ENCODE peak calls at places on chromosome 7, in ten cellular contexts. S, V, R, H, B, Y, J, U, A and Q are unnamed samples.

GRCh38 chr7:87482115-87482514 is 6.6 kb upstream of the ABCB4 start:
- DNase-seq in S (no peak), V (no peak), R (no peak), H (no peak), B (no peak), Y (no peak), J (no peak), U (no peak), A (no peak), Q (no peak)

GRCh38 chr7:105149827-105150226 is 135.8 kb downstream of the KMT2E start:
- DNase-seq in S (peak; percentile 33), V (no peak), R (peak; percentile 47), H (peak; percentile 79), B (no peak), Y (peak; percentile 64), J (no peak), U (no peak), A (no peak), Q (no peak)

GRCh38 chr7:50739744-50740455 is 42.8 kb downstream of the GRB10 start:
- DNase-seq in S (no peak), V (no peak), R (no peak), H (no peak), B (no peak), Y (no peak), J (no peak), U (no peak), A (peak; percentile 92), Q (peak; percentile 91)

GRCh38 chr7:130367088-130367755 is 13.1 kb upstream of the CPA1 start:
- DNase-seq in S (no peak), V (no peak), R (no peak), H (no peak), B (no peak), Y (no peak), J (no peak), U (no peak), A (peak; percentile 47), Q (no peak)

GRCh38 chr7:4683043-4683883 is 1.2 kb downstream of the FOXK1 start:
- DNase-seq in S (no peak), V (peak; percentile 47), R (no peak), H (peak; percentile 52), B (no peak), Y (no peak), J (peak; percentile 22), U (no peak), A (peak; percentile 8), Q (no peak)

GRCh38 chr7:129363-130221 is 62.8 kb upstream of the FAM20C start:
- DNase-seq in S (no peak), V (no peak), R (peak; percentile 42), H (no peak), B (peak; percentile 3), Y (no peak), J (peak; percentile 23), U (no peak), A (no peak), Q (no peak)

GRCh38 chr7:114086491-114086905 is 167.7 kb upstream of the PPP1R3A start:
- DNase-seq in S (peak; percentile 20), V (peak; percentile 49), R (no peak), H (no peak), B (peak; percentile 47), Y (no peak), J (peak; percentile 60), U (no peak), A (no peak), Q (no peak)

GRCh38 chr7:5690931-5691461 is 90.5 kb downstream of the RNF216 start:
- DNase-seq in S (peak; percentile 22), V (no peak), R (peak; percentile 68), H (peak; percentile 56), B (no peak), Y (no peak), J (peak; percentile 88), U (no peak), A (no peak), Q (no peak)

GRCh38 chr7:140230862-140231778 is 54.3 kb upstream of the KDM7A start:
- DNase-seq in S (peak; percentile 15), V (peak; percentile 87), R (peak; percentile 15), H (peak; percentile 16), B (peak; percentile 42), Y (peak; percentile 39), J (peak; percentile 46), U (peak; percentile 6), A (peak; percentile 40), Q (peak; percentile 72)

GRCh38 chr7:140230517-140230861 is 53.7 kb upstream of the KDM7A start:
- DNase-seq in S (no peak), V (peak; percentile 75), R (no peak), H (no peak), B (peak; percentile 37), Y (no peak), J (peak; percentile 29), U (no peak), A (peak; percentile 75), Q (no peak)

GRCh38 chr7:140231779-140232491 is 55.2 kb upstream of the KDM7A start:
- DNase-seq in S (no peak), V (peak; percentile 69), R (no peak), H (peak; percentile 27), B (no peak), Y (no peak), J (no peak), U (no peak), A (peak; percentile 50), Q (peak; percentile 39)

GRCh38 chr7:140229591-140230516 is 53.1 kb upstream of the KDM7A start:
- DNase-seq in S (no peak), V (peak; percentile 87), R (no peak), H (no peak), B (no peak), Y (no peak), J (peak; percentile 10), U (no peak), A (peak; percentile 91), Q (peak; percentile 68)

DNA sequence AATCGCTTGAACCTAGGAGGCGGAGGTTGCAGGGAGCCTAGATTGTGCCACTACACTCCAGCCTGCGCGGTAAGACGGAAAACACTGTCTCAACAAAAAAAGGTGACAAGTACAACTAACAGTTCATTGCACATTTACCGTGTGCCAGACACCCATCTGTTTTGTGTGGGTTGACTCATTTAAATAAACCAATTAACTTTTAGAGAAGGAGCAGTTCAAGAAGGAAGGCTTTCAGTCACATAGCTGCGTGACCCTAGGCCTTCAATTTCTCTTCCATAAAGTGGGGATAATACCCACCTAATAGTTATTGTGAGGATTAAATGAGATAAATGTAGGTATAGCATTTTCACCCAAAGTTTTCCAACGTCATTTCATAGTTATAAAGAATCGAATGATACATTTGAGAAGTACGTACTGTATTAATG is 52.3 kb upstream of the KDM7A start:
- DNase-seq in S (no peak), V (no peak), R (no peak), H (no peak), B (no peak), Y (no peak), J (no peak), U (no peak), A (no peak), Q (no peak)
- H3K4me3 ChIP-seq in S (no peak overlapping the region), V (no peak overlapping the region), R (no peak overlapping the region), H (no peak overlapping the region), B (no peak overlapping the region), Y (no peak overlapping the region), J (no peak overlapping the region), U (no peak overlapping the region), A (no peak overlapping the region), Q (no peak overlapping the region)

DNA sequence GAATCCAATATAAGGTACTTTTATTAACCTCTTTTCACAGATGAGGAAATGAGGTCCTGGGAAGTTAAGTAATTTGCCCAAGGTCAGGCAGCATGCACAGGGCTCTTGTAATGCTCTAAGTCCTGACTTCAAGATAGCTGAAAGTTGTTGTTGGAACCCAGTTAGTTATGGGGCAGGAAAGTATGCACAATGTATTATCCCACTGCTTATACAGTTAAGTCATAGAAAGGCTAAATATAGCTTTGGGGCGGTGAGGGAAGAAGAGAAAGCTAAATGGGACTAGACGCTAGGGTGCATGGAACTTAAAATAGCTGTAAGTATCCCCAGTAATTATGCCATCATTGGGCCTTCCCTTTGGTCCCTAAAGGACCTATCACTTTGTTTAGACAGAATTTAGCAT is 9.2 kb downstream of the GLCCI1 start:
- DNase-seq in S (peak; percentile 50), V (no peak), R (peak; percentile 63), H (no peak), B (no peak), Y (peak; percentile 55), J (no peak), U (no peak), A (no peak), Q (no peak)
- H3K4me3 ChIP-seq in S (no peak overlapping the region), V (no peak overlapping the region), R (no peak overlapping the region), H (no peak overlapping the region), B (no peak overlapping the region), Y (no peak overlapping the region), J (no peak overlapping the region), U (no peak overlapping the region), A (no peak overlapping the region), Q (no peak overlapping the region)

DNA sequence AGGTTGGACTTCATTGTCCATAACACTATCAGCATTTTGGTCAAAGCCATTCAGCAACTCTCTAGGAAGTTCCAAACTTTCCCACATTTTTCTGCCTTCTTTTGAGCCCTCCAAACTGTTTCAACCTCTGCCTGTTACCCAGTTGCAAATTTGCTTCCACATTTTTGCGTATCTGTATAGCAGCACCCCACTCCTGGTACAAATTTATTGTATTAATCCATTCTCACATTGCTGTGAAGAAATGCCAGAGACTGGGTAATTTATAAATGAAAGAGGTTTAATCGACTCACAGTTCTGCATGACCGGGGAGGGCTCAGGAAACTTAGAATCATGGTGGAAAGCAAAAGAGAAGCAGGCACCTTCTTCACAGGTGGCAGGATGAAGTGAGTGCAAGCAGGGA is 198.8 kb downstream of the MTERF1 start:
- DNase-seq in S (no peak), V (no peak), R (no peak), H (no peak), B (no peak), Y (no peak), J (no peak), U (no peak), A (no peak), Q (no peak)
- H3K4me3 ChIP-seq in S (no peak overlapping the region), V (no peak overlapping the region), R (no peak overlapping the region), H (no peak overlapping the region), B (no peak overlapping the region), Y (no peak overlapping the region), J (no peak overlapping the region), U (no peak overlapping the region), A (no peak overlapping the region), Q (no peak overlapping the region)

GRCh38 chr7:148862481-148862880 is 21.6 kb downstream of the EZH2 start:
- DNase-seq in S (no peak), V (no peak), R (no peak), H (no peak), B (no peak), Y (no peak), J (no peak), U (no peak), A (no peak), Q (no peak)

GRCh38 chr7:148863324-148863723 is 20.8 kb downstream of the EZH2 start:
- DNase-seq in S (no peak), V (no peak), R (no peak), H (no peak), B (no peak), Y (no peak), J (no peak), U (no peak), A (no peak), Q (no peak)

GRCh38 chr7:148866362-148866761 is 17.7 kb downstream of the EZH2 start:
- DNase-seq in S (no peak), V (no peak), R (no peak), H (no peak), B (no peak), Y (no peak), J (no peak), U (no peak), A (no peak), Q (no peak)

GRCh38 chr7:148867571-148868377 is 16.3 kb downstream of the EZH2 start:
- DNase-seq in S (no peak), V (no peak), R (no peak), H (no peak), B (no peak), Y (no peak), J (no peak), U (no peak), A (no peak), Q (no peak)

GRCh38 chr7:148865283-148865682 is 18.8 kb downstream of the EZH2 start:
- DNase-seq in S (no peak), V (no peak), R (no peak), H (no peak), B (no peak), Y (no peak), J (no peak), U (no peak), A (no peak), Q (no peak)
- H3K4me3 ChIP-seq in S (no peak overlapping the region), V (no peak overlapping the region), R (no peak overlapping the region), H (no peak overlapping the region), B (no peak overlapping the region), Y (no peak overlapping the region), J (no peak overlapping the region), U (no peak overlapping the region), A (no peak overlapping the region), Q (no peak overlapping the region)